ENCODE peak calls at places on chromosome X, in eight cellular contexts. F, T, Z, D, J, M, E and N are unnamed samples.

GRCh38 chrX:64885850-64886249 is 90.4 kb downstream of the ZC4H2 start:
- DNase-seq in F (peak; percentile 21), T (no peak), Z (no peak), D (peak; percentile 1), J (no peak), M (no peak), E (no peak), N (no peak)

GRCh38 chrX:48045410-48046311 is 25.8 kb downstream of the ZNF630 start:
- DNase-seq in F (no peak), T (peak; percentile 84), Z (no peak), D (no peak), J (no peak), M (no peak), E (no peak), N (no peak)

GRCh38 chrX:133640161-133641015 is 225.1 kb upstream of the GPC4 start:
- DNase-seq in F (no peak), T (no peak), Z (no peak), D (no peak), J (no peak), M (no peak), E (no peak), N (no peak)

GRCh38 chrX:21946925-21947641 is 6.6 kb downstream of the SMS start:
- DNase-seq in F (no peak), T (no peak), Z (no peak), D (peak; percentile 69), J (no peak), M (no peak), E (no peak), N (no peak)

GRCh38 chrX:97529801-97530200 is 646.1 kb downstream of the RPA4 start:
- DNase-seq in F (no peak), T (no peak), Z (no peak), D (no peak), J (no peak), M (no peak), E (no peak), N (no peak)

GRCh38 chrX:74420194-74421035 is 878 bp upstream of the SLC16A2 start:
- DNase-seq in F (peak; percentile 78), T (peak; percentile 83), Z (peak; percentile 82), D (peak; percentile 60), J (peak; percentile 63), M (peak; percentile 60), E (peak; percentile 64), N (peak; percentile 79)

GRCh38 chrX:136711147-136711546 is 63.2 kb downstream of the CD40LG start:
- DNase-seq in F (peak; percentile 42), T (peak; percentile 36), Z (peak; percentile 67), D (peak; percentile 28), J (peak; percentile 43), M (peak; percentile 63), E (no peak), N (no peak)

GRCh38 chrX:45749375-45749774 is 548.7 kb upstream of the DIPK2B start:
- DNase-seq in F (no peak), T (no peak), Z (no peak), D (no peak), J (no peak), M (no peak), E (no peak), N (no peak)

GRCh38 chrX:15816886-15817285 is 26.6 kb downstream of the ZRSR2 start:
- DNase-seq in F (peak; percentile 29), T (no peak), Z (no peak), D (peak; percentile 74), J (no peak), M (no peak), E (no peak), N (no peak)

GRCh38 chrX:133333154-133333750 is 82.0 kb downstream of the GPC4 start:
- DNase-seq in F (no peak), T (no peak), Z (no peak), D (peak; percentile 20), J (no peak), M (no peak), E (no peak), N (no peak)

GRCh38 chrX:10447577-10448214 is 172.7 kb downstream of the MID1 start:
- DNase-seq in F (no peak), T (no peak), Z (no peak), D (no peak), J (no peak), M (no peak), E (no peak), N (no peak)

GRCh38 chrX:72245461-72246089 is 6.7 kb upstream of the ERCC6L start:
- DNase-seq in F (peak; percentile 79), T (peak; percentile 42), Z (peak; percentile 69), D (peak; percentile 38), J (peak; percentile 48), M (peak; percentile 81), E (no peak), N (no peak)

GRCh38 chrX:51361251-51361650 is 28.6 kb downstream of the NUDT10 start:
- DNase-seq in F (no peak), T (no peak), Z (no peak), D (no peak), J (no peak), M (no peak), E (no peak), N (no peak)

GRCh38 chrX:4690516-4690915 is 977.1 kb upstream of the PRKX start:
- DNase-seq in F (no peak), T (no peak), Z (no peak), D (no peak), J (no peak), M (no peak), E (no peak), N (no peak)

GRCh38 chrX:9770319-9770718 is 4.7 kb upstream of the GPR143 start:
- DNase-seq in F (no peak), T (no peak), Z (no peak), D (no peak), J (no peak), M (no peak), E (no peak), N (no peak)

GRCh38 chrX:109537324-109537665 is 651 bp downstream of the NXT2 start:
- DNase-seq in F (no peak), T (no peak), Z (no peak), D (peak; percentile 65), J (no peak), M (no peak), E (no peak), N (peak; percentile 62)

GRCh38 chrX:130482871-130483270 is 81.1 kb downstream of the RBMX2 start:
- DNase-seq in F (no peak), T (no peak), Z (no peak), D (no peak), J (no peak), M (no peak), E (no peak), N (no peak)

DNA sequence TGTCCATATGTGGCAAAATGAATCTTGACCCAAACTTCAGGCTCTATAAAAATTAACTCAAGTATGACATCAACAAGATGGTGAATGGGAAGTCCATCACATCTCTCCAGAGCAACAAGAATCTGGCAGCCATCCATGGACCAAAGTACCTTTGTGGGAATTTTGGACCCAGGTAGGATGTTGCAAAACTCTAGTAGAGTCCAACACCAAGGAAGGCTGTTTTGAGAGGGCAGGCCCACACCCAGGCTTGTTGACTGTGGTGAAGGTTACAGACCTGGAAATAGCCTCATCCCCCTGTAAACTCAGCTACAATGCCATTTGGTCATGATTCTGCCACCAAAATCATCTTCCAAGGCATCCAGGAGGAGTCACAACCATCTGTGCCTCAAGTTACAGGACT is 12.9 kb downstream of the DGAT2L6 start:
- DNase-seq in F (no peak), T (no peak), Z (no peak), D (no peak), J (no peak), M (no peak), E (no peak), N (no peak)
- H3K4me3 ChIP-seq in F (no peak overlapping the region), T (no peak overlapping the region), Z (no peak overlapping the region), D (no peak overlapping the region), J (no peak overlapping the region), M (no peak overlapping the region), E (no peak overlapping the region), N (no peak overlapping the region)

GRCh38 chrX:39328661-39329060 is 527.4 kb downstream of the MID1IP1 start:
- DNase-seq in F (no peak), T (no peak), Z (no peak), D (no peak), J (no peak), M (no peak), E (no peak), N (no peak)
- H3K4me1 ChIP-seq in F (peaks cover 5% of the 10 kb centered on the region), T (no peaks in the 10 kb centered on the region), Z (no peaks in the 10 kb centered on the region), D (no peaks in the 10 kb centered on the region), J (no peaks in the 10 kb centered on the region), M (no peaks in the 10 kb centered on the region), E (no peaks in the 10 kb centered on the region), N (no peaks in the 10 kb centered on the region)

GRCh38 chrX:30887288-30887687 is 1.8 kb downstream of the TAB3 start:
- DNase-seq in F (no peak), T (no peak), Z (no peak), D (no peak), J (no peak), M (no peak), E (no peak), N (no peak)
- H3K4me3 ChIP-seq in F (no peak overlapping the region), T (no peak overlapping the region), Z (no peak overlapping the region), D (no peak overlapping the region), J (no peak overlapping the region), M (no peak overlapping the region), E (no peak overlapping the region), N (no peak overlapping the region)

DNA sequence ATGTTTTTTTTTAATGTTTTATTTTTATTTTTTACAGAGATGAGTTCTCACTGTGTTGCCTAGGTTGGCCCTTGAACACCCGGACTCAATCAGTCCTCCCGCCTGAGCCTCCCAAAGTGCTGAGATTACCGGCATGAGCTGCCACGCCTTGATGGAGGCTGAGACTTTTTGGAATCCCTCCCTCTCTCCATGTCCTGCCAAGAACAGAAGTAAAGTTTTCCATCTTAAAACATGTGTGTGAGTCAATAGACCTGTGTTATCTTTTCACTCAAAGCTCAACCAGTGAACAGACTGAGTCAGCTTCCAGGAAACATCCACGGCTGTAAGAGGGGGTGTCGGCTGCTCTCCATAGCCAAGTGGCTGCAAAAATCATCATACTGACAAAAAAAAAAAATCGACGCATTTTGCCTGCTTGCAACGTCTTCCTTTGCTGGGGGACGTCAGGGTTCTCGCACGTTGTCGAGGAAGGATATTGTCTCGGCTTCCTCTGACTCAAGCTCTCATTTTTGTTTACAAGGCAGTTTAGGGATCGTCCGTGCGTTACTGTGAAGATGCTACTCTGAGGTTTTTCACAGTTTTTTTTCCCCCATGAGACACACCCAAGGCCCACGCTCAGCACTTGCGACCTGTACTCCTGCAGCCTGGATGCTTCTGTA is 10.0 kb upstream of the ASMTL start:
- DNase-seq in F (no peak), T (no peak), Z (no peak), D (no peak), J (peak; percentile 19), M (peak; percentile 62), E (peak; percentile 43), N (peak; percentile 17)
- H3K4me1 ChIP-seq in F (no peaks in the 10 kb centered on the region), T (no peaks in the 10 kb centered on the region), Z (no peaks in the 10 kb centered on the region), D (no peaks in the 10 kb centered on the region), J (no peaks in the 10 kb centered on the region), M (peaks cover 7% of the 10 kb centered on the region), E (no peaks in the 10 kb centered on the region), N (no peaks in the 10 kb centered on the region)